ENCODE peak calls at places on chromosomes 7 and 10, in seven cellular contexts. One of them, this sample, is unnamed.

GRCh38 chr7:117322741-117323584 is at the start of gene WNT2:
- DNase-seq in HCT116: no peak
- DNase-seq in Panc1: no peak
- DNase-seq in sigmoid colon: no peak
- DNase-seq in upper lobe of left lung: no peak
- DNase-seq in pancreas: no peak
- DNase-seq in CD8-positive, alpha-beta T cell: no peak
- DNase-seq in this sample: no peak

GRCh38 chr7:28921822-28922221 is 36.3 kb downstream of the TRIL start:
- DNase-seq in sigmoid colon: peak
- DNase-seq in upper lobe of left lung: peak
- DNase-seq in pancreas: peak
- DNase-seq in CD8-positive, alpha-beta T cell: peak
- DNase-seq in HCT116: peak
- DNase-seq in Panc1: peak
- DNase-seq in this sample: no peak

GRCh38 chr10:128759174-128759573 is 633.0 kb upstream of the MKI67 start:
- DNase-seq in Panc1: no peak
- DNase-seq in sigmoid colon: no peak
- DNase-seq in HCT116: no peak
- DNase-seq in pancreas: no peak
- DNase-seq in upper lobe of left lung: no peak
- DNase-seq in CD8-positive, alpha-beta T cell: no peak
- DNase-seq in this sample: no peak

GRCh38 chr10:81953420-81953819 is 78.4 kb downstream of the NRG3 start:
- DNase-seq in sigmoid colon: no peak
- DNase-seq in HCT116: no peak
- DNase-seq in Panc1: no peak
- DNase-seq in pancreas: no peak
- DNase-seq in CD8-positive, alpha-beta T cell: no peak
- DNase-seq in upper lobe of left lung: no peak
- DNase-seq in this sample: no peak

GRCh38 chr7:86939197-86939814 is 120.1 kb downstream of the ELAPOR2 start:
- DNase-seq in upper lobe of left lung: no peak
- DNase-seq in pancreas: peak
- DNase-seq in CD8-positive, alpha-beta T cell: no peak
- DNase-seq in Panc1: peak
- DNase-seq in HCT116: peak
- DNase-seq in sigmoid colon: no peak
- DNase-seq in this sample: no peak

GRCh38 chr7:70215491-70215890 is 617.2 kb downstream of the AUTS2 start:
- DNase-seq in sigmoid colon: no peak
- DNase-seq in CD8-positive, alpha-beta T cell: no peak
- DNase-seq in upper lobe of left lung: no peak
- DNase-seq in pancreas: no peak
- DNase-seq in Panc1: no peak
- DNase-seq in HCT116: no peak
- DNase-seq in this sample: no peak

GRCh38 chr10:8794860-8795259 is 740.4 kb downstream of the GATA3 start:
- DNase-seq in upper lobe of left lung: no peak
- DNase-seq in HCT116: no peak
- DNase-seq in CD8-positive, alpha-beta T cell: no peak
- DNase-seq in Panc1: no peak
- DNase-seq in pancreas: no peak
- DNase-seq in sigmoid colon: no peak
- DNase-seq in this sample: no peak

GRCh38 chr7:6576024-6576866 is 1.0 kb upstream of the ZDHHC4 start:
- DNase-seq in HCT116: no peak
- DNase-seq in pancreas: no peak
- DNase-seq in Panc1: no peak
- DNase-seq in upper lobe of left lung: no peak
- DNase-seq in sigmoid colon: no peak
- DNase-seq in CD8-positive, alpha-beta T cell: no peak
- DNase-seq in this sample: no peak

GRCh38 chr10:6068422-6068821 is 6.3 kb upstream of the IL2RA start:
- DNase-seq in sigmoid colon: peak
- DNase-seq in Panc1: no peak
- DNase-seq in CD8-positive, alpha-beta T cell: no peak
- DNase-seq in HCT116: no peak
- DNase-seq in upper lobe of left lung: peak
- DNase-seq in pancreas: no peak
- DNase-seq in this sample: no peak

GRCh38 chr10:2978111-2978510 is 89.2 kb upstream of the PFKP start:
- DNase-seq in HCT116: peak
- DNase-seq in sigmoid colon: no peak
- DNase-seq in CD8-positive, alpha-beta T cell: no peak
- DNase-seq in upper lobe of left lung: no peak
- DNase-seq in pancreas: no peak
- DNase-seq in Panc1: peak
- DNase-seq in this sample: no peak

GRCh38 chr7:47091141-47091540 is 490.8 kb downstream of the TNS3 start:
- DNase-seq in sigmoid colon: no peak
- DNase-seq in Panc1: no peak
- DNase-seq in HCT116: no peak
- DNase-seq in upper lobe of left lung: no peak
- DNase-seq in CD8-positive, alpha-beta T cell: no peak
- DNase-seq in pancreas: no peak
- DNase-seq in this sample: no peak

GRCh38 chr7:76316984-76317781 is 14.7 kb downstream of the HSPB1 start:
- DNase-seq in HCT116: no peak
- DNase-seq in upper lobe of left lung: no peak
- DNase-seq in pancreas: peak
- DNase-seq in sigmoid colon: no peak
- DNase-seq in CD8-positive, alpha-beta T cell: no peak
- DNase-seq in Panc1: no peak
- DNase-seq in this sample: no peak

GRCh38 chr7:7176421-7177043 is 5.8 kb upstream of the C1GALT1 start:
- DNase-seq in HCT116: peak
- DNase-seq in upper lobe of left lung: peak
- DNase-seq in sigmoid colon: no peak
- DNase-seq in CD8-positive, alpha-beta T cell: no peak
- DNase-seq in pancreas: no peak
- DNase-seq in Panc1: peak
- DNase-seq in this sample: no peak

GRCh38 chr7:51219261-51219988 is 97.2 kb downstream of the COBL start:
- DNase-seq in sigmoid colon: no peak
- DNase-seq in CD8-positive, alpha-beta T cell: no peak
- DNase-seq in pancreas: no peak
- DNase-seq in upper lobe of left lung: no peak
- DNase-seq in HCT116: no peak
- DNase-seq in Panc1: no peak
- DNase-seq in this sample: no peak

GRCh38 chr10:51419416-51420093 is 279.8 kb downstream of the CSTF2T start:
- DNase-seq in pancreas: no peak
- DNase-seq in Panc1: no peak
- DNase-seq in HCT116: no peak
- DNase-seq in sigmoid colon: no peak
- DNase-seq in CD8-positive, alpha-beta T cell: no peak
- DNase-seq in upper lobe of left lung: no peak
- DNase-seq in this sample: no peak

GRCh38 chr7:25886387-25887240 is 265.4 kb upstream of the NFE2L3 start:
- DNase-seq in sigmoid colon: no peak
- DNase-seq in CD8-positive, alpha-beta T cell: no peak
- DNase-seq in HCT116: no peak
- DNase-seq in pancreas: no peak
- DNase-seq in upper lobe of left lung: no peak
- DNase-seq in Panc1: no peak
- DNase-seq in this sample: no peak

GRCh38 chr10:563827-564226 is 125.6 kb downstream of the DIP2C start:
- DNase-seq in sigmoid colon: no peak
- DNase-seq in CD8-positive, alpha-beta T cell: no peak
- DNase-seq in pancreas: no peak
- DNase-seq in upper lobe of left lung: no peak
- DNase-seq in Panc1: no peak
- DNase-seq in HCT116: no peak
- DNase-seq in this sample: no peak

GRCh38 chr10:86187840-86188239 is 178.8 kb downstream of the GRID1 start:
- DNase-seq in upper lobe of left lung: no peak
- DNase-seq in CD8-positive, alpha-beta T cell: no peak
- DNase-seq in sigmoid colon: no peak
- DNase-seq in Panc1: no peak
- DNase-seq in HCT116: no peak
- DNase-seq in pancreas: no peak
- DNase-seq in this sample: no peak

GRCh38 chr10:100887761-100888296 is 24.9 kb upstream of the SLF2 start:
- DNase-seq in Panc1: no peak
- DNase-seq in HCT116: no peak
- DNase-seq in sigmoid colon: no peak
- DNase-seq in upper lobe of left lung: no peak
- DNase-seq in CD8-positive, alpha-beta T cell: no peak
- DNase-seq in pancreas: no peak
- DNase-seq in this sample: no peak

DNA sequence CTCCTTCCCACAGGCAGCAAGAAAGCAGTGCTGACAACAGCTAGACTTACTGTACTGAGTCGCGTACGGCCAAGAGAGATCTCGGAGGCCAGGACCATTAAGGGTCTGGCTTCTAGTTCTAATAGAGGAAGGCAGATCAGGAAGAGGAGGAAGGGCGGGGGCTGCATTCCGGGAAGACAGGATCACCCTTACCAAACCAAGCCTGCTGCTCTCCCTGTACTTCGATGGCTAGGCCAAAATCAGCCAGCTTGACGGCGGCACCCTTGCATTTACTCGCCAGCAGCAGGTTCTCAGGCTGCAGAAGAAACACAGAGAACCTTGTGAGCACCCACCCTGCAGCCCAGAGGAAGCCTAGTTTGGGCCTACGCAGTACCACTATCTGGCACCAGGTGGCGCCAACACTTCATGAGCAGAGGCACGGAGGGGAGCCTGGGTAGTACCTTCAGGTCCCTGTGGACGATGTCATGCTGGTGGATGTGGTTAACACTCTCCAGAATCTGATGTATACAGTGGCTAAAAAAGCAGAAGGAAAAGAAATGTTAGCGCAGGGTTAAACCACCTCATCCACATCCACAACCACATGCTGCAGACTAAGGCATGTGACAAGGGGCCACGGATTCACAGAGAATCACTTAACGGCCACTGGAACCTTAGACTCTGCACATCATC is 25.4 kb downstream of the CAMK2G start:
- DNase-seq in sigmoid colon: peak
- DNase-seq in pancreas: peak
- DNase-seq in upper lobe of left lung: peak
- DNase-seq in HCT116: peak
- DNase-seq in Panc1: peak
- DNase-seq in CD8-positive, alpha-beta T cell: peak
- DNase-seq in this sample: peak
- H3K27ac ChIP-seq in sigmoid colon: peak
- H3K27ac ChIP-seq in pancreas: no peak
- H3K27ac ChIP-seq in upper lobe of left lung: no peak
- H3K27ac ChIP-seq in HCT116: no peak
- H3K27ac ChIP-seq in Panc1: no peak
- H3K27ac ChIP-seq in CD8-positive, alpha-beta T cell: peak
- H3K27ac ChIP-seq in this sample: peak

GRCh38 chr10:22617516-22617915 is 96.9 kb downstream of the PIP4K2A start:
- DNase-seq in HCT116: no peak
- DNase-seq in Panc1: no peak
- DNase-seq in sigmoid colon: no peak
- DNase-seq in pancreas: no peak
- DNase-seq in upper lobe of left lung: no peak
- DNase-seq in CD8-positive, alpha-beta T cell: no peak
- DNase-seq in this sample: no peak
- TF ChIP-seq CTCF in HCT116: peak
- TF ChIP-seq CTCF in Panc1: no peak
- TF ChIP-seq CTCF in sigmoid colon: no peak
- TF ChIP-seq CTCF in pancreas: no peak
- TF ChIP-seq CTCF in upper lobe of left lung: no peak
- TF ChIP-seq CTCF in CD8-positive, alpha-beta T cell: no peak
- TF ChIP-seq CTCF in this sample: no peak

GRCh38 chr10:52486840-52487611 is 172.9 kb downstream of the DKK1 start:
- DNase-seq in CD8-positive, alpha-beta T cell: no peak
- DNase-seq in HCT116: no peak
- DNase-seq in sigmoid colon: no peak
- DNase-seq in upper lobe of left lung: no peak
- DNase-seq in Panc1: peak
- DNase-seq in pancreas: no peak
- DNase-seq in this sample: no peak

GRCh38 chr10:52488606-52489485 is 174.8 kb downstream of the DKK1 start:
- DNase-seq in upper lobe of left lung: no peak
- DNase-seq in Panc1: no peak
- DNase-seq in sigmoid colon: no peak
- DNase-seq in CD8-positive, alpha-beta T cell: no peak
- DNase-seq in pancreas: no peak
- DNase-seq in HCT116: no peak
- DNase-seq in this sample: no peak

GRCh38 chr10:52484426-52485065 is 170.5 kb downstream of the DKK1 start:
- DNase-seq in pancreas: no peak
- DNase-seq in upper lobe of left lung: no peak
- DNase-seq in sigmoid colon: no peak
- DNase-seq in Panc1: no peak
- DNase-seq in HCT116: no peak
- DNase-seq in CD8-positive, alpha-beta T cell: no peak
- DNase-seq in this sample: no peak

GRCh38 chr10:52483587-52483986 is 169.5 kb downstream of the DKK1 start:
- DNase-seq in HCT116: no peak
- DNase-seq in CD8-positive, alpha-beta T cell: no peak
- DNase-seq in sigmoid colon: no peak
- DNase-seq in pancreas: no peak
- DNase-seq in Panc1: no peak
- DNase-seq in upper lobe of left lung: no peak
- DNase-seq in this sample: no peak

DNA sequence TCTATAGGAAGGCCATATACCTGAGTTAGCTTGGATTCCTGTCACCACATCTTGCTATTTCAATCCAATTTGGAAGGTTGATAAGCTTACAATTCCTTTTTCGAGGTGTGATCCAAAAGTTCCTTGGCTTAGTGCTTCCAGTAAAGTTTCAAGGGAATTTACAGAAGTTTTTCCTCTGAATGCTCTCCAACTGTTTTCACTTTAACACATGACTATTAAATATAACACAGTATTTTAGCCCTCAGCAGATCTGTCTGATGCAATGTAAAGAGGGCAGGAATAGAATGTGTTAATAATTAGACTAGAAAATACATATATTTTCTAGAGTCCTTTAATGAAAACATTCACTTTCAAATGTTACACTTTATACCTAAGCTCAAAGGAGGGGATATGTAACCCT is 171.4 kb downstream of the DKK1 start:
- DNase-seq in pancreas: no peak
- DNase-seq in upper lobe of left lung: no peak
- DNase-seq in Panc1: no peak
- DNase-seq in CD8-positive, alpha-beta T cell: no peak
- DNase-seq in sigmoid colon: no peak
- DNase-seq in HCT116: no peak
- DNase-seq in this sample: no peak
- H3K27ac ChIP-seq in pancreas: no peak
- H3K27ac ChIP-seq in upper lobe of left lung: no peak
- H3K27ac ChIP-seq in Panc1: peak
- H3K27ac ChIP-seq in CD8-positive, alpha-beta T cell: no peak
- H3K27ac ChIP-seq in sigmoid colon: no peak
- H3K27ac ChIP-seq in HCT116: no peak
- H3K27ac ChIP-seq in this sample: no peak

GRCh38 chr10:98675902-98676301 is 229.2 kb upstream of the HPS1 start:
- DNase-seq in upper lobe of left lung: no peak
- DNase-seq in Panc1: no peak
- DNase-seq in HCT116: no peak
- DNase-seq in pancreas: no peak
- DNase-seq in CD8-positive, alpha-beta T cell: no peak
- DNase-seq in sigmoid colon: no peak
- DNase-seq in this sample: no peak

GRCh38 chr10:98673156-98673765 is 226.5 kb upstream of the HPS1 start:
- DNase-seq in Panc1: no peak
- DNase-seq in pancreas: no peak
- DNase-seq in CD8-positive, alpha-beta T cell: no peak
- DNase-seq in sigmoid colon: no peak
- DNase-seq in upper lobe of left lung: no peak
- DNase-seq in HCT116: no peak
- DNase-seq in this sample: no peak

GRCh38 chr10:98676895-98677294 is 230.2 kb upstream of the HPS1 start:
- DNase-seq in Panc1: no peak
- DNase-seq in CD8-positive, alpha-beta T cell: no peak
- DNase-seq in sigmoid colon: no peak
- DNase-seq in pancreas: no peak
- DNase-seq in HCT116: no peak
- DNase-seq in upper lobe of left lung: no peak
- DNase-seq in this sample: no peak
- TF ChIP-seq CTCF in Panc1: no peak
- TF ChIP-seq CTCF in CD8-positive, alpha-beta T cell: no peak
- TF ChIP-seq CTCF in sigmoid colon: no peak
- TF ChIP-seq CTCF in pancreas: no peak
- TF ChIP-seq CTCF in HCT116: peak
- TF ChIP-seq CTCF in upper lobe of left lung: no peak
- TF ChIP-seq CTCF in this sample: no peak

This sample was measured in esophagus squamous epithelium.